ENCODE peak calls at places on chromosome 10, in four cellular contexts. A, C, Q and E are unnamed samples.

GRCh38 chr10:373516-374309 is 238.5 kb downstream of the ZMYND11 start:
- DNase-seq in A (peak; percentile 87), C (peak; percentile 53), Q (peak; percentile 55), E (peak; percentile 79)

GRCh38 chr10:62934258-62934657 is 118.1 kb upstream of the EGR2 start:
- DNase-seq in A (no peak), C (no peak), Q (no peak), E (no peak)

GRCh38 chr10:1107679-1108078 is 51.5 kb downstream of the WDR37 start:
- DNase-seq in A (no peak), C (no peak), Q (no peak), E (no peak)

GRCh38 chr10:52197098-52197497 is 117.0 kb upstream of the DKK1 start:
- DNase-seq in A (no peak), C (no peak), Q (no peak), E (no peak)

GRCh38 chr10:3499120-3499519 is 285.9 kb downstream of the KLF6 start:
- DNase-seq in A (peak; percentile 55), C (peak; percentile 25), Q (peak; percentile 51), E (peak; percentile 26)

GRCh38 chr10:46231087-46231486 is 55.7 kb upstream of the ANTXRL start:
- DNase-seq in A (no peak), C (no peak), Q (no peak), E (no peak)

GRCh38 chr10:71347587-71348395 is 28.7 kb downstream of the SLC29A3 start:
- DNase-seq in A (no peak), C (no peak), Q (peak; percentile 57), E (no peak)

GRCh38 chr10:104445359-104445758 is 91.7 kb downstream of the CFAP58 start:
- DNase-seq in A (no peak), C (peak; percentile 57), Q (no peak), E (peak; percentile 77)

GRCh38 chr10:64316833-64317232 is 795.6 kb downstream of the REEP3 start:
- DNase-seq in A (no peak), C (no peak), Q (no peak), E (no peak)

GRCh38 chr10:80421369-80422220 is 13.2 kb downstream of the PRXL2A start:
- DNase-seq in A (no peak), C (no peak), Q (no peak), E (no peak)

GRCh38 chr10:71725998-71726672 is 6.6 kb upstream of the C10orf105 start:
- DNase-seq in A (peak; percentile 30), C (peak; percentile 83), Q (no peak), E (peak; percentile 29)

GRCh38 chr10:88964360-88964759 is 11.8 kb upstream of the ACTA2 start:
- DNase-seq in A (no peak), C (no peak), Q (no peak), E (no peak)

GRCh38 chr10:112724404-112724991 is 225.5 kb upstream of the TCF7L2 start:
- DNase-seq in A (peak; percentile 36), C (peak; percentile 44), Q (peak; percentile 54), E (no peak)

GRCh38 chr10:15426558-15426957 is 55.5 kb upstream of the FAM171A1 start:
- DNase-seq in A (no peak), C (no peak), Q (no peak), E (no peak)

GRCh38 chr10:45575966-45576597 is 96.5 kb downstream of the ZFAND4 start:
- DNase-seq in A (no peak), C (no peak), Q (no peak), E (no peak)

GRCh38 chr10:360653-361052 is 225.4 kb downstream of the ZMYND11 start:
- DNase-seq in A (no peak), C (no peak), Q (no peak), E (no peak)

GRCh38 chr10:62900829-62901571 is 84.8 kb upstream of the EGR2 start:
- DNase-seq in A (no peak), C (no peak), Q (no peak), E (peak; percentile 5)

GRCh38 chr10:96719850-96720421 is 378 bp downstream of the PIK3AP1 start:
- DNase-seq in A (no peak), C (peak; percentile 80), Q (peak; percentile 52), E (peak; percentile 7)

GRCh38 chr10:99506416-99506815 is 26.3 kb upstream of the NKX2-3 start:
- DNase-seq in A (no peak), C (no peak), Q (peak; percentile 30), E (no peak)

GRCh38 chr10:80281292-80281691 is 8.2 kb downstream of the MAT1A start:
- DNase-seq in A (no peak), C (no peak), Q (no peak), E (no peak)

GRCh38 chr10:87861566-87861952 is 1.8 kb downstream of the KLLN start:
- DNase-seq in A (peak; percentile 90), C (peak; percentile 84), Q (peak; percentile 74), E (peak; percentile 80)

GRCh38 chr10:31004611-31005193 is 27.0 kb downstream of the ZNF438 start:
- DNase-seq in A (peak; percentile 85), C (no peak), Q (no peak), E (peak; percentile 69)

GRCh38 chr10:67843284-67843683 is 5.3 kb upstream of the DNAJC12 start:
- DNase-seq in A (no peak), C (no peak), Q (no peak), E (no peak)

GRCh38 chr10:22245567-22245966 is 27.8 kb upstream of the EBLN1 start:
- DNase-seq in A (peak; percentile 19), C (peak; percentile 84), Q (no peak), E (peak; percentile 65)

GRCh38 chr10:127193125-127193524 is 3.3 kb downstream of the INSYN2A start:
- DNase-seq in A (peak; percentile 12), C (no peak), Q (no peak), E (peak; percentile 54)

DNA sequence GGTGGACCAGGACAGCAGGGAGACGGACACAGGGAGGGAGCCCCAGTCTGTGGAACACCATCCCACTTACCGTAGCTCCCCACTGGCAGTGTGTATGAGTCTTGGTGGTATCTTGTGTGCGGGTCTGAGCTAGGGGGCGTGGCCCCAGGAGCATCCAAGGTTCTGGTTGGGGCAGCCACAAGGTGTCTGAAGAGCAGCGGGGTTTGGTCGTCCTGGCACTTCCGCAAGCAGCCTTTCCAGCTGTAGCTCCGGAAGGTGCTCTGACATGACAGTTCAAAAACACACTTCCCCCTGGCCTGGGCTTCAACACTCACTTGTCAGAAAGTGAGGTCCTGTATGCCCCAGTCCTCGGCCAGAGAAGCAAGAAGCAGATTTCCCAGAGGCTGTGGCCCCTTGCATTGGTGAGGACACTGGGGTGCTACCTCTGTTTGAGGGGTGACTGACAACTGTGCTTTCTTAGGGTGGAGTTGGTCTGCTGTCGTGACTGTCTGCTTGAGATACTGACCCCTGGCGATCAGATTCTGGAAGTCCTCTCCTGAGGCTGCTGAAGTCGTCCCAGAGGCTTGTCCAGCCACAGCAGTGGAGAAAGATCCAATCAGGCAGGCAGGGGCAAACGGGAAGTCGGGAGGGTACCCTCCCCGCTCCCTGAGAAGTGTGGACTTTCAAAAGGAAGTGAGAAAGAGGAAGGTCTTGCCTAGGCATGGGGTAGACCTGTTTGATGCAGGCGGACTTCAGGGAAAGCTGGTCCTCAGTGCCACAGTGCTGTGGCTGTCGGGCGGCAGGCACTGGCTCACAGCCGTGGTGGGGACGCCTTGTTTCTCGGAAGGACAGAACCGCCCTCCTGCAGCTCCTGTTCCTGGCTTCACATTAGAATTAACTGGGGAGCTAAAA is 51.4 kb upstream of the PFKFB3 start:
- DNase-seq in A (peak; percentile 69), C (peak; percentile 93), Q (peak; percentile 43), E (peak; percentile 61)
- H3K4me3 ChIP-seq in A (no peak overlapping the region), C (no peak overlapping the region), Q (no peak overlapping the region), E (peak overlapping the region; percentile 13)

GRCh38 chr10:103367379-103367781 is 396 bp upstream of the TAF5 start:
- DNase-seq in A (no peak), C (no peak), Q (no peak), E (peak; percentile 0)
- H3K4me3 ChIP-seq in A (peak overlapping the region; percentile 77), C (no peak overlapping the region), Q (no peak overlapping the region), E (peak overlapping the region; percentile 77)

DNA sequence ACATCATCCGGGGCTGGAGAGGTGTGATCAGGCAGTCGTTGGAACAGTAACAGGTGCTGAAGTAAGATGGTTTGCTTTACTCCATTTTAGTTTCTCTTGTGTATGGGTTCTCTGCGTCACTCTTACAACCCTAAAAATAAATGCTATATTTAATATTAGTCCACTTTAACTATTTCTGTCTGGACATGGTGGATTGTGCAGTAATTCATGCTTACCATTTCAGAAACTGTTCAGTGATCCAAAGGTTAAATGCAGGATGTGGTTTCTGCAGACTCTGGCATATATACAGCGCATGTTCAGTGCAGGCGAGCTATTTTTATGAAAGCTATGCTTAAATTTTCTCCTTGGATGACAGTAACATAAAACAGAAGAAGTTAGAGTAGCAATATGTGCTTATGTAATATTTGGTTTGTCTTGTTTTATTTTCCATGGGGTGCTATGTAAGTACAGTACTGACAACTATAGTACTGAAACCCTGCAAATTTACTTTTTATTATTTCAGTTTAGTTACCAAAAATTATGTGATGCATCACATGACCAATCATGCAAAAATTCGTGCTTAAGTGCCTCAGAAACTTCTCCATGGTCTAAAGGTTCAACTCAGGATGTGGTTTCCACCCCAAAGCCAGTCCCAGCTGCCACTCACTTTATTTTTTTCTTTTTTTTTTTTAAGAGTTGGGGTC is 46.6 kb upstream of the GRID1 start:
- DNase-seq in A (peak; percentile 81), C (no peak), Q (no peak), E (peak; percentile 57)
- H3K4me3 ChIP-seq in A (no peak overlapping the region), C (no peak overlapping the region), Q (no peak overlapping the region), E (no peak overlapping the region)

GRCh38 chr10:13347235-13348156 is 597 bp downstream of the SEPHS1 start:
- DNase-seq in A (peak; percentile 81), C (peak; percentile 83), Q (peak; percentile 58), E (peak; percentile 77)

GRCh38 chr10:13346912-13347234 is 1.2 kb downstream of the SEPHS1 start:
- DNase-seq in A (peak; percentile 3), C (peak; percentile 44), Q (no peak), E (no peak)

GRCh38 chr10:13348216-13349017 is at the start of gene SEPHS1:
- DNase-seq in A (peak; percentile 70), C (peak; percentile 89), Q (peak; percentile 29), E (peak; percentile 68)

GRCh38 chr10:13349776-13350274 is 1.7 kb upstream of the SEPHS1 start:
- DNase-seq in A (peak; percentile 57), C (peak; percentile 94), Q (no peak), E (peak; percentile 46)

GRCh38 chr10:13346280-13346819 is 1.7 kb downstream of the SEPHS1 start:
- DNase-seq in A (peak; percentile 78), C (peak; percentile 43), Q (no peak), E (peak; percentile 74)
- H3K4me3 ChIP-seq in A (peak overlapping the region; percentile 72), C (peak overlapping the region; percentile 76), Q (no peak overlapping the region), E (peak overlapping the region; percentile 73)

DNA sequence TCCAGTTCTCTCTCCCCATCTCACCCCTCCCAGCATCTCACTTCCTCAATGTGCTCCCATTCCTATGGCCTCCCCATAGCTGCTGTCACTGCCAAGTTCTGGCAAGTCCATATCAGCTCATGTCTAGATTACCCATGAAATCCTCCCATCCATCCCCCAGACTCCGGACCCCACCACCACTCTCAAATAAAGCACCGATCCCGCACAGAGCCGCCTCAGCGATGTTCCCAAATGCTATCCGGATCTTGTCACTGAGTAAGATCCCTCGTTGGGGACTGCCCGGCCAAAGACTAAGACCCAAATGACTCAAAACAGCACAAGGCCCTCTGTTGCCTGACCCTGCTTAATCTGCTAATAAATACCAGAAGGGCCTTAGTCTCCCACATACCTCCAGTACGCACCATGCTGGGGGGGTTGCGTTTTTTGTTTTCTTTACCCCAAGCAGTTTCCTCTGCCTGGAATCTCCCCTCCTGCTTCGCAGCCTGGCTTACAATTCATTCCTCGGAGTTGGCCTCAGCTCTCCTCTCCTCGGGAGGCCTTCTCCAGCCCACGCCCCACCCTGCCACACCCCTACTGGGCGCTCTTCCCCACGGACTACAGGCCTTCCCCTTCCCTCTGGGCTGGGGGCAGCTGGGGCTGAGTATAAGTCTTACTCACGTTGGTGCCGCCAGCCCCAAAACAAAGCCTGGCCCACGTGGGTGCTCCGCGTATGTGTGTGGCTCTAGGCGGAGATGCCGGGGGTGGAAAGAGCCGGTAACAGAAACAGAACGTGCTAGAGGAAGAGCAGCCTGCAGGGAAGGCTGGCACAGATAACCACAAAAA is 1.8 kb upstream of the DUSP5 start:
- DNase-seq in A (peak; percentile 75), C (peak; percentile 85), Q (no peak), E (peak; percentile 85)
- H3K4me3 ChIP-seq in A (peak overlapping the region; percentile 68), C (peak overlapping the region; percentile 80), Q (peak overlapping the region; percentile 33), E (peak overlapping the region; percentile 79)